ENCODE peak calls at places on chromosome 17, in four cellular contexts. One of them, this sample, is unnamed.

GRCh38 chr17:30296499-30297038 is 4.8 kb upstream of the BLMH start:
- DNase-seq in CD4-positive, CD25-positive, alpha-beta regulatory T cell: no peak
- DNase-seq in thoracic aorta: no peak
- DNase-seq in T-cell: no peak
- DNase-seq in this sample: no peak

GRCh38 chr17:29726721-29727252 is 104.1 kb upstream of the CORO6 start:
- DNase-seq in T-cell: no peak
- DNase-seq in CD4-positive, CD25-positive, alpha-beta regulatory T cell: no peak
- DNase-seq in thoracic aorta: no peak
- DNase-seq in this sample: no peak

GRCh38 chr17:2421315-2422147 is 20.7 kb upstream of the MNT start:
- DNase-seq in CD4-positive, CD25-positive, alpha-beta regulatory T cell: no peak
- DNase-seq in T-cell: no peak
- DNase-seq in thoracic aorta: no peak
- DNase-seq in this sample: no peak

GRCh38 chr17:31549121-31549524 is 157.6 kb downstream of the RAB11FIP4 start:
- DNase-seq in CD4-positive, CD25-positive, alpha-beta regulatory T cell: no peak
- DNase-seq in T-cell: no peak
- DNase-seq in thoracic aorta: no peak
- DNase-seq in this sample: no peak

GRCh38 chr17:79954281-79955166 is 81.1 kb downstream of the TBC1D16 start:
- DNase-seq in CD4-positive, CD25-positive, alpha-beta regulatory T cell: no peak
- DNase-seq in thoracic aorta: no peak
- DNase-seq in T-cell: no peak
- DNase-seq in this sample: no peak

GRCh38 chr17:62163847-62164246 is 98.8 kb upstream of the MED13 start:
- DNase-seq in CD4-positive, CD25-positive, alpha-beta regulatory T cell: no peak
- DNase-seq in thoracic aorta: no peak
- DNase-seq in T-cell: no peak
- DNase-seq in this sample: no peak

GRCh38 chr17:4220655-4221054 is 43.1 kb downstream of the ANKFY1 start:
- DNase-seq in CD4-positive, CD25-positive, alpha-beta regulatory T cell: no peak
- DNase-seq in T-cell: no peak
- DNase-seq in thoracic aorta: no peak
- DNase-seq in this sample: no peak

GRCh38 chr17:19303367-19303776 is 59.2 kb downstream of the B9D1 start:
- DNase-seq in T-cell: no peak
- DNase-seq in thoracic aorta: no peak
- DNase-seq in CD4-positive, CD25-positive, alpha-beta regulatory T cell: no peak
- DNase-seq in this sample: no peak

GRCh38 chr17:75876190-75876937 is 2.0 kb downstream of the TRIM47 start:
- DNase-seq in CD4-positive, CD25-positive, alpha-beta regulatory T cell: peak; percentile 61
- DNase-seq in thoracic aorta: no peak
- DNase-seq in T-cell: peak; percentile 60
- DNase-seq in this sample: no peak

GRCh38 chr17:28379814-28380571 is 8.5 kb downstream of the SARM1 start:
- DNase-seq in thoracic aorta: no peak
- DNase-seq in T-cell: no peak
- DNase-seq in CD4-positive, CD25-positive, alpha-beta regulatory T cell: no peak
- DNase-seq in this sample: no peak